ENCODE peak calls at places on chromosomes 1 and 21, in five cellular contexts. One of them, this sample, is unnamed.

GRCh38 chr1:203478986-203479385 is 3.4 kb downstream of the PRELP start:
- DNase-seq in fibroblast of the conjunctiva: no peak
- DNase-seq in 8988T: no peak
- DNase-seq in GM10248: no peak
- DNase-seq in neural progenitor cell: peak; percentile 57
- DNase-seq in this sample: no peak

GRCh38 chr1:230401763-230402294 is 24.3 kb downstream of the PGBD5 start:
- DNase-seq in fibroblast of the conjunctiva: no peak
- DNase-seq in neural progenitor cell: no peak
- DNase-seq in 8988T: no peak
- DNase-seq in GM10248: no peak
- DNase-seq in this sample: no peak

GRCh38 chr1:5745776-5746610 is 246.2 kb downstream of the NPHP4 start:
- DNase-seq in fibroblast of the conjunctiva: peak; percentile 41
- DNase-seq in neural progenitor cell: peak; percentile 90
- DNase-seq in 8988T: peak; percentile 80
- DNase-seq in GM10248: peak; percentile 88
- DNase-seq in this sample: peak; percentile 88

GRCh38 chr1:42937836-42938595 is 20.7 kb downstream of the SLC2A1 start:
- DNase-seq in fibroblast of the conjunctiva: no peak
- DNase-seq in neural progenitor cell: no peak
- DNase-seq in GM10248: no peak
- DNase-seq in 8988T: no peak
- DNase-seq in this sample: no peak

GRCh38 chr1:147640553-147641165 is 29.7 kb downstream of the ACP6 start:
- DNase-seq in neural progenitor cell: peak; percentile 91
- DNase-seq in fibroblast of the conjunctiva: peak; percentile 65
- DNase-seq in 8988T: peak; percentile 59
- DNase-seq in GM10248: peak; percentile 89
- DNase-seq in this sample: peak; percentile 80

GRCh38 chr21:32457360-32457840 is 44.9 kb downstream of the EVA1C start:
- DNase-seq in 8988T: no peak
- DNase-seq in GM10248: no peak
- DNase-seq in neural progenitor cell: no peak
- DNase-seq in fibroblast of the conjunctiva: no peak
- DNase-seq in this sample: no peak

GRCh38 chr1:162701286-162701685 is 69.0 kb downstream of the DDR2 start:
- DNase-seq in GM10248: no peak
- DNase-seq in fibroblast of the conjunctiva: no peak
- DNase-seq in neural progenitor cell: no peak
- DNase-seq in 8988T: no peak
- DNase-seq in this sample: no peak

GRCh38 chr1:239288964-239289535 is 97.3 kb upstream of the CHRM3 start:
- DNase-seq in neural progenitor cell: no peak
- DNase-seq in 8988T: no peak
- DNase-seq in fibroblast of the conjunctiva: no peak
- DNase-seq in GM10248: no peak
- DNase-seq in this sample: no peak

GRCh38 chr1:150970818-150971582 is 3.6 kb downstream of the CERS2 start:
- DNase-seq in GM10248: no peak
- DNase-seq in fibroblast of the conjunctiva: peak; percentile 38
- DNase-seq in 8988T: no peak
- DNase-seq in neural progenitor cell: peak; percentile 60
- DNase-seq in this sample: no peak

GRCh38 chr1:222552882-222553281 is 5.0 kb upstream of the HHIPL2 start:
- DNase-seq in GM10248: no peak
- DNase-seq in 8988T: no peak
- DNase-seq in neural progenitor cell: no peak
- DNase-seq in fibroblast of the conjunctiva: no peak
- DNase-seq in this sample: no peak

GRCh38 chr1:66940968-66941367 is 16.2 kb downstream of the MIER1 start:
- DNase-seq in fibroblast of the conjunctiva: no peak
- DNase-seq in 8988T: no peak
- DNase-seq in neural progenitor cell: no peak
- DNase-seq in GM10248: no peak
- DNase-seq in this sample: no peak

GRCh38 chr1:28058971-28059878 is 29.2 kb downstream of the EYA3 start:
- DNase-seq in neural progenitor cell: no peak
- DNase-seq in GM10248: no peak
- DNase-seq in fibroblast of the conjunctiva: no peak
- DNase-seq in 8988T: no peak
- DNase-seq in this sample: no peak

GRCh38 chr21:40453183-40453582 is 393.8 kb downstream of the DSCAM start:
- DNase-seq in 8988T: no peak
- DNase-seq in neural progenitor cell: no peak
- DNase-seq in fibroblast of the conjunctiva: no peak
- DNase-seq in GM10248: no peak
- DNase-seq in this sample: no peak

GRCh38 chr1:4697801-4698200 is 43.4 kb downstream of the AJAP1 start:
- DNase-seq in 8988T: no peak
- DNase-seq in fibroblast of the conjunctiva: no peak
- DNase-seq in GM10248: no peak
- DNase-seq in neural progenitor cell: no peak
- DNase-seq in this sample: no peak

GRCh38 chr1:47431534-47431933 is 6.3 kb upstream of the FOXD2 start:
- DNase-seq in neural progenitor cell: no peak
- DNase-seq in GM10248: no peak
- DNase-seq in fibroblast of the conjunctiva: peak; percentile 72
- DNase-seq in 8988T: no peak
- DNase-seq in this sample: no peak

GRCh38 chr21:43745772-43746517 is 27.0 kb downstream of the PDXK start:
- DNase-seq in neural progenitor cell: no peak
- DNase-seq in 8988T: no peak
- DNase-seq in GM10248: no peak
- DNase-seq in fibroblast of the conjunctiva: no peak
- DNase-seq in this sample: no peak

GRCh38 chr1:41394918-41395598 is 33.8 kb downstream of the FOXO6 start:
- DNase-seq in neural progenitor cell: peak; percentile 94
- DNase-seq in 8988T: no peak
- DNase-seq in fibroblast of the conjunctiva: no peak
- DNase-seq in GM10248: no peak
- DNase-seq in this sample: peak; percentile 74

GRCh38 chr1:59596432-59596831 is 218.3 kb upstream of the HOOK1 start:
- DNase-seq in fibroblast of the conjunctiva: peak; percentile 29
- DNase-seq in 8988T: no peak
- DNase-seq in neural progenitor cell: no peak
- DNase-seq in GM10248: no peak
- DNase-seq in this sample: no peak

GRCh38 chr1:235502601-235503332 is 1.5 kb downstream of the B3GALNT2 start:
- DNase-seq in 8988T: no peak
- DNase-seq in GM10248: no peak
- DNase-seq in fibroblast of the conjunctiva: no peak
- DNase-seq in neural progenitor cell: no peak
- DNase-seq in this sample: no peak

GRCh38 chr21:45502006-45502345 is 40.3 kb downstream of the SLC19A1 start:
- DNase-seq in fibroblast of the conjunctiva: no peak
- DNase-seq in 8988T: no peak
- DNase-seq in GM10248: no peak
- DNase-seq in neural progenitor cell: no peak
- DNase-seq in this sample: no peak

This sample was measured in Karpas-422.